ENCODE peak calls at places on chromosome 16, in eight cellular contexts. O is EH; J is NCI-H2171 treated with DMSO at 0.1 percent for 48 hours; N is cardiac fibroblast; A is NCI-H1436; D is activated CD8-positive, alpha-beta memory T cell treated with anti-CD3 and anti-CD28 coated beads, Interleukin-2, amount 10 ng/mL, durations not matched to agents 7 days and 5 days; M is EL; S is stimulated activated CD8-positive, alpha-beta memory T cell treated with anti-CD3 and anti-CD28 coated beads, Interleukin-4, amount 100 ng/mL, for 4 hours. G is an unnamed sample.

GRCh38 chr16:46947900-46948547 is 25.4 kb downstream of the DNAJA2 start:
- DNase-seq in S (no peak), M (peak), A (peak), N (peak), O (peak), J (peak), D (peak), G (no peak)

GRCh38 chr16:55444754-55445485 is 34.1 kb upstream of the MMP2 start:
- DNase-seq in A (no peak), O (no peak), N (no peak), M (no peak), S (no peak), D (no peak), J (no peak), G (no peak)

GRCh38 chr16:75575976-75576375 is 9.8 kb downstream of the GABARAPL2 start:
- DNase-seq in A (no peak), J (no peak), N (no peak), O (no peak), S (no peak), M (no peak), D (no peak), G (no peak)

GRCh38 chr16:27217256-27217655 is 13.9 kb downstream of the KDM8 start:
- DNase-seq in J (no peak), M (peak), A (no peak), N (peak), S (no peak), D (no peak), O (peak), G (no peak)

GRCh38 chr16:66872927-66873684 is 7.2 kb upstream of the PDP2 start:
- DNase-seq in S (peak), D (peak), N (peak), A (peak), O (peak), J (peak), M (peak), G (peak)

GRCh38 chr16:12350945-12351344 is 374.4 kb downstream of the SNX29 start:
- DNase-seq in S (no peak), J (no peak), N (no peak), A (no peak), D (no peak), O (no peak), M (no peak), G (no peak)

GRCh38 chr16:425082-425718 is at the start of gene RAB11FIP3:
- DNase-seq in A (peak), M (peak), J (peak), N (peak), O (peak), S (peak), D (peak), G (no peak)

GRCh38 chr16:72847187-72848044 is 200.5 kb downstream of the ZFHX3 start:
- DNase-seq in J (peak), N (peak), O (peak), A (no peak), M (peak), D (peak), S (no peak), G (no peak)

GRCh38 chr16:24673155-24673554 is 56.3 kb upstream of the TNRC6A start:
- DNase-seq in S (no peak), J (no peak), A (no peak), D (no peak), O (no peak), N (no peak), M (no peak), G (no peak)

GRCh38 chr16:6068063-6068462 is 970.5 kb upstream of the EEF2KMT start:
- DNase-seq in A (no peak), J (no peak), M (no peak), D (no peak), S (no peak), O (no peak), N (no peak), G (no peak)

GRCh38 chr16:24822974-24823373 is 22.8 kb upstream of the SLC5A11 start:
- DNase-seq in D (no peak), A (no peak), N (no peak), S (no peak), M (no peak), O (no peak), J (no peak), G (no peak)

GRCh38 chr16:12874135-12874534 is 27.3 kb upstream of the SHISA9 start:
- DNase-seq in A (no peak), N (no peak), O (peak), J (no peak), M (peak), S (no peak), D (no peak), G (no peak)

GRCh38 chr16:15775209-15775608 is 81.6 kb downstream of the MYH11 start:
- DNase-seq in J (peak), N (no peak), S (no peak), D (no peak), M (peak), O (peak), A (no peak), G (no peak)

GRCh38 chr16:54062361-54063346 is 223.9 kb downstream of the IRX3 start:
- DNase-seq in D (no peak), A (peak), S (no peak), M (no peak), J (no peak), O (no peak), N (no peak), G (no peak)

GRCh38 chr16:80007216-80007615 is 406.7 kb upstream of the MAF start:
- DNase-seq in M (no peak), S (no peak), N (no peak), A (no peak), J (no peak), D (no peak), O (no peak), G (no peak)

GRCh38 chr16:85386467-85387170 is 226.5 kb upstream of the GSE1 start:
- DNase-seq in S (no peak), N (no peak), J (no peak), A (no peak), D (no peak), M (no peak), O (no peak), G (no peak)

G was measured in keratinocyte.